ENCODE peak calls at places on chromosomes 1 and 21, in seven cellular contexts. Z is neural progenitor cell; J is HepG2; Q is adrenal gland; U is tibial artery; T is CD4-positive, CD25-positive, alpha-beta regulatory T cell; Y is SJSA1. V is an unnamed sample. For H3K36me3, the result is how much of the 10 kb centered on the place peaks cover.

GRCh38 chr1:25442178-25442577 is 11.5 kb downstream of the MACO1 start:
- DNase-seq in U (no peak), T (no peak), J (no peak), Y (no peak), Q (no peak), Z (no peak), V (peak)

GRCh38 chr1:162991444-162991843 is 77.7 kb upstream of the RGS4 start:
- DNase-seq in Z (no peak), J (no peak), T (no peak), Q (no peak), U (no peak), Y (no peak), V (no peak)

GRCh38 chr1:170929835-170930554 is 5.3 kb upstream of the MROH9 start:
- DNase-seq in T (peak), Q (peak), Y (no peak), Z (peak), J (peak), U (peak), V (peak)

GRCh38 chr1:226702957-226703831 is 35.9 kb downstream of the ITPKB start:
- DNase-seq in Z (peak), Y (peak), T (peak), J (no peak), U (peak), Q (peak), V (peak)

GRCh38 chr1:51792864-51793263 is 85.7 kb downstream of the NRDC start:
- DNase-seq in Y (no peak), Z (no peak), Q (no peak), T (no peak), U (no peak), J (no peak), V (no peak)

GRCh38 chr1:232547938-232548484 is 81.9 kb downstream of the SIPA1L2 start:
- DNase-seq in Y (no peak), J (no peak), Q (no peak), U (no peak), T (no peak), Z (no peak), V (no peak)

GRCh38 chr1:26696645-26697440 is 1.0 kb downstream of the ARID1A start:
- DNase-seq in J (no peak), T (peak), Q (peak), U (peak), Y (no peak), Z (peak), V (no peak)

GRCh38 chr1:90347366-90347765 is 352.5 kb downstream of the ZNF326 start:
- DNase-seq in Y (no peak), Q (no peak), Z (no peak), J (no peak), T (no peak), U (no peak), V (peak)

GRCh38 chr1:194103516-194104246 is 917.3 kb upstream of the B3GALT2 start:
- DNase-seq in Z (no peak), U (no peak), Q (no peak), J (no peak), Y (no peak), T (no peak), V (no peak)

GRCh38 chr1:2345297-2346075 is 45.9 kb downstream of the MORN1 start:
- DNase-seq in Q (no peak), Z (no peak), U (peak), T (no peak), Y (no peak), J (no peak), V (no peak)

GRCh38 chr1:80375662-80376061 is 1369.1 kb upstream of the ADGRL4 start:
- DNase-seq in Z (no peak), U (no peak), T (no peak), J (no peak), Y (no peak), Q (no peak), V (no peak)

DNA sequence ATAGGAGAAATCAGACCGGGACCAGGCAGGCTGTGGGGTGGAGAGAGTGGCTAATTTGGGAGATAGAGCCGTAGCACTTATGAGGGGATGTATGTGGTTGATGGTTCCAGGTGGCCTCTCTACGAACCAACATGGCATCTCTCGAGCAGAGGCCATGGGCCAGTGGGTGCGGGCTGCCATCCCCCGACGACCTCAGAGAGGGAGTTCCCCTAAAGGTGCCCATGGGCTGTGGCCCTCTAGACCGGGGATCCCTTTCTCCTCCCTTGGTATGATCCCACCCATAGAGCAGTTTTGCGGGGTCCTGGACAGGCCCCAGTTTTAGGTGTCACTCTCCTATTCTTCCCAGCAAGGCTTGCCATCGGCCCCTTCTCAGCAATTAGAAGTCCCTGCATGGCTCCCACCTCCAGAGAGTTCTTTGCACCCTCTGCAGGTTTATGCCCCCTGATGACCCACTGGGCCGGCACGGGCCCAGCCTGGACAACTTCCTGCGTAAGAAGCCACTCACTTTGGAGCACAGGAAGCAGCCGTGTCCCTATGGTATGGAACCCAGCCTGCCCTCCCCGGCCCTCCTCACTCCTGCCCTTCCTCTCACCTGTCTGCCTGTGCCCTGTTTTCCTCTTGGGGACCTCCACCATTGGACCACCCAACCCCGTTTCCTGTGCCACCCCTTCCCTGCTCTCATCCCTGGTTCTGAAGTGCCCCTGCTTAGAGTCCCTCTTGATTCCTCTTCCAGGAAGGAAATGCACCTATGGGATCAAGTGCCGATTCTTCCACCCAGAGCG is 7.8 kb downstream of the ZC3H12A start:
- DNase-seq in Q (no peak), Z (no peak), U (no peak), T (no peak), J (no peak), Y (no peak), V (no peak)
- H3K36me3 ChIP-seq in Q (half or more), Z (under half), U (half or more), T (half or more), J (under half), Y (half or more), V (under half)

DNA sequence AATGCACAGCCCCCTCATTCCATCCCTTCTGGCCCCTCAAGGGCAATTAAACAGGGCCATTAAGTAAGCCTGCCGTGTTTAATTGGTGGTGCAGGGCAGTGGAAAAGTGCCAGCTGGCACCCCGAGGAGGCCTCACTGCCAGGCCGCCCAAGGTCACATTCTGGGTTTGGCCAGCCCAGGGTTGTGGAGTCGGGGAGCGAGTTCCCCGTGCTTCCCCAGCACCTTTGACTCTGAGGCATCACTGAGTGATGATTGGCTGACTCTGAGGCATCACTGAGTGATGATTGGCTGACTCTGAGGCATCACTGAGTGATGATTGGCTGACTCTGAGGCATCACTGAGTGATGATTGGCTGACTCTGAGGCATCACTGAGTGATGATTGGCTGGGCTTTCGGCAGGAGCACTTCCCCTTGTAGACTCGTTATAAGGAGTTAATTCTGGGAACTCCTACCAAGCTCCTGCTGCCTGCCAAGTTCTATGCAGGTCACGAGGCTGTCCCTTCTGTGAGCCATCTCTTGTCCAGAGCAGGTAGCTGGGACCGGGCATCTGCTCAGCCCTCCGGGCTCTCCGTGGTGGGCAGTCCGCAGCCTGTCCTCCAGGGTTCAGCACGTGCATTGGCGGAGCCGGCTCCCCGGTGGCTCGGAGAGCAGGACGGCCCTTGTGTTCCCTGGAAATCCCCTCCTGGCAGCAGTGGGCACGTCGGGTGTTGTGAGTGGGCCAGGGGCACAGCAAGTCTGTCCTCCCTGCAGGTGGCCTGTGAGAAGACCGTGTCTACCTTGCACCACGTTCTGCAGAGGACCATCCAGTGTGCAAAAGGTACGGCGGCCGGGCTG is 20.9 kb downstream of the CSTB start:
- DNase-seq in U (no peak), J (no peak), T (no peak), Z (no peak), Q (no peak), Y (no peak), V (no peak)
- H3K36me3 ChIP-seq in U (half or more), J (half or more), T (under half), Z (under half), Q (half or more), Y (half or more), V (under half)

GRCh38 chr1:62452951-62453350 is 16.1 kb downstream of the USP1 start:
- DNase-seq in U (no peak), J (no peak), Z (no peak), Y (no peak), Q (no peak), T (no peak), V (no peak)
- H3K36me3 ChIP-seq in U (half or more), J (half or more), Z (under half), Y (half or more), Q (half or more), T (under half), V (under half)

GRCh38 chr1:35546614-35547013 is 10.6 kb downstream of the KIAA0319L start:
- DNase-seq in Z (no peak), J (no peak), T (no peak), Q (no peak), Y (no peak), U (no peak), V (no peak)
- H3K36me3 ChIP-seq in Z (under half), J (under half), T (under half), Q (under half), Y (under half), U (under half), V (under half)

GRCh38 chr1:59903136-59903754 is 23.3 kb downstream of the CYP2J2 start:
- DNase-seq in Z (peak), T (no peak), U (no peak), Y (no peak), Q (peak), J (peak), V (peak)

GRCh38 chr1:59908084-59908483 is 18.5 kb downstream of the CYP2J2 start:
- DNase-seq in T (no peak), Z (no peak), Q (no peak), Y (no peak), U (no peak), J (no peak), V (no peak)

GRCh38 chr1:59908682-59909081 is 17.9 kb downstream of the CYP2J2 start:
- DNase-seq in T (no peak), Q (no peak), U (no peak), Y (no peak), J (peak), Z (no peak), V (peak)
- H3K36me3 ChIP-seq in T (under half), Q (under half), U (under half), Y (under half), J (under half), Z (under half), V (under half)